ENCODE peak calls at places on chromosomes 13 and 19, in eight cellular contexts. M is bronchial epithelial cell, P is PC-3, V is tibial artery, D is spleen, O is cardiac muscle cell, Z is cardiac fibroblast, E is fibroblast of pulmonary artery. U is an unnamed sample.

GRCh38 chr19:6076675-6077463 is 33.4 kb downstream of the RFX2 start:
- DNase-seq in M (peak), P (peak), V (no peak), D (no peak), O (no peak), Z (peak), E (peak), U (no peak)

GRCh38 chr13:40910324-40911050 is 108.6 kb downstream of the ELF1 start:
- DNase-seq in M (peak), P (peak), V (no peak), D (no peak), O (no peak), Z (peak), E (peak), U (no peak)

GRCh38 chr13:97225533-97225932 is 3.4 kb downstream of the MBNL2 start:
- DNase-seq in M (no peak), P (no peak), V (no peak), D (no peak), O (no peak), Z (no peak), E (no peak), U (no peak)

GRCh38 chr13:100895656-100896055 is 221.1 kb upstream of the TMTC4 start:
- DNase-seq in M (no peak), P (no peak), V (no peak), D (no peak), O (no peak), Z (no peak), E (no peak), U (no peak)

GRCh38 chr13:23615677-23616076 is 45.5 kb downstream of the TNFRSF19 start:
- DNase-seq in M (no peak), P (no peak), V (no peak), D (no peak), O (no peak), Z (no peak), E (no peak), U (no peak)

GRCh38 chr13:94234766-94235165 is 244.7 kb downstream of the DCT start:
- DNase-seq in M (no peak), P (no peak), V (no peak), D (no peak), O (no peak), Z (peak), E (no peak), U (no peak)

GRCh38 chr19:13262450-13262849 is 112.2 kb downstream of the IER2 start:
- DNase-seq in M (peak), P (peak), V (no peak), D (no peak), O (peak), Z (peak), E (peak), U (peak)

GRCh38 chr19:29320611-29321010 is 107.7 kb upstream of the UQCRFS1 start:
- DNase-seq in M (no peak), P (no peak), V (no peak), D (no peak), O (no peak), Z (no peak), E (no peak), U (no peak)

GRCh38 chr13:50626031-50626643 is 217.4 kb downstream of the DLEU7 start:
- DNase-seq in M (peak), P (no peak), V (no peak), D (no peak), O (no peak), Z (peak), E (peak), U (no peak)

GRCh38 chr13:110344320-110344719 is 37.2 kb downstream of the COL4A2 start:
- DNase-seq in M (peak), P (no peak), V (no peak), D (no peak), O (no peak), Z (no peak), E (no peak), U (no peak)

GRCh38 chr19:47486900-47487299 is 2.9 kb upstream of the KPTN start:
- DNase-seq in M (no peak), P (no peak), V (no peak), D (no peak), O (no peak), Z (no peak), E (no peak), U (no peak)

GRCh38 chr19:44869728-44870470 is 21.2 kb upstream of the TOMM40 start:
- DNase-seq in M (no peak), P (peak), V (peak), D (no peak), O (no peak), Z (peak), E (peak), U (no peak)

GRCh38 chr19:44401108-44401786 is at the start of gene ZNF285:
- DNase-seq in M (peak), P (peak), V (peak), D (peak), O (peak), Z (peak), E (peak), U (peak)

GRCh38 chr19:11377237-11377636 is 2.8 kb downstream of the SWSAP1 start:
- DNase-seq in M (peak), P (peak), V (peak), D (no peak), O (no peak), Z (peak), E (peak), U (no peak)

GRCh38 chr19:13172335-13173128 is 22.3 kb downstream of the IER2 start:
- DNase-seq in M (peak), P (peak), V (peak), D (peak), O (peak), Z (peak), E (peak), U (peak)

GRCh38 chr13:97974773-97975172 is 21.3 kb downstream of the IPO5 start:
- DNase-seq in M (no peak), P (no peak), V (no peak), D (no peak), O (no peak), Z (no peak), E (no peak), U (no peak)

GRCh38 chr13:41544824-41545707 is 87.7 kb downstream of the RGCC start:
- DNase-seq in M (peak), P (peak), V (no peak), D (no peak), O (no peak), Z (peak), E (no peak), U (no peak)

GRCh38 chr19:55346725-55347441 is 7.2 kb downstream of the KMT5C start:
- DNase-seq in M (no peak), P (no peak), V (no peak), D (no peak), O (no peak), Z (no peak), E (no peak), U (no peak)

GRCh38 chr19:20470345-20471119 is 95.0 kb downstream of the ZNF737 start:
- DNase-seq in M (no peak), P (no peak), V (no peak), D (no peak), O (peak), Z (no peak), E (no peak), U (no peak)

GRCh38 chr13:87557788-87558187 is 113.4 kb upstream of the SLITRK5 start:
- DNase-seq in M (no peak), P (no peak), V (no peak), D (no peak), O (no peak), Z (no peak), E (no peak), U (no peak)

GRCh38 chr13:39283062-39283461 is 244.8 kb downstream of the NHLRC3 start:
- DNase-seq in M (no peak), P (no peak), V (no peak), D (no peak), O (no peak), Z (no peak), E (no peak), U (no peak)

GRCh38 chr13:106314417-106314816 is 221.0 kb downstream of the EFNB2 start:
- DNase-seq in M (no peak), P (no peak), V (no peak), D (no peak), O (no peak), Z (no peak), E (no peak), U (no peak)

GRCh38 chr13:78046349-78046748 is 127.7 kb upstream of the EDNRB start:
- DNase-seq in M (no peak), P (no peak), V (no peak), D (no peak), O (no peak), Z (no peak), E (no peak), U (no peak)

GRCh38 chr13:43368003-43368402 is 344.6 kb downstream of the DNAJC15 start:
- DNase-seq in M (no peak), P (no peak), V (no peak), D (no peak), O (no peak), Z (no peak), E (peak), U (peak)

GRCh38 chr19:55088543-55089265 is 13.0 kb downstream of the EPS8L1 start:
- DNase-seq in M (peak), P (peak), V (peak), D (peak), O (peak), Z (peak), E (peak), U (peak)

GRCh38 chr19:13353625-13354024 is 152.7 kb downstream of the CACNA1A start:
- DNase-seq in M (no peak), P (no peak), V (no peak), D (no peak), O (no peak), Z (no peak), E (no peak), U (no peak)

GRCh38 chr13:43245374-43245964 is 222.1 kb downstream of the DNAJC15 start:
- DNase-seq in M (peak), P (peak), V (no peak), D (no peak), O (no peak), Z (peak), E (peak), U (no peak)

DNA sequence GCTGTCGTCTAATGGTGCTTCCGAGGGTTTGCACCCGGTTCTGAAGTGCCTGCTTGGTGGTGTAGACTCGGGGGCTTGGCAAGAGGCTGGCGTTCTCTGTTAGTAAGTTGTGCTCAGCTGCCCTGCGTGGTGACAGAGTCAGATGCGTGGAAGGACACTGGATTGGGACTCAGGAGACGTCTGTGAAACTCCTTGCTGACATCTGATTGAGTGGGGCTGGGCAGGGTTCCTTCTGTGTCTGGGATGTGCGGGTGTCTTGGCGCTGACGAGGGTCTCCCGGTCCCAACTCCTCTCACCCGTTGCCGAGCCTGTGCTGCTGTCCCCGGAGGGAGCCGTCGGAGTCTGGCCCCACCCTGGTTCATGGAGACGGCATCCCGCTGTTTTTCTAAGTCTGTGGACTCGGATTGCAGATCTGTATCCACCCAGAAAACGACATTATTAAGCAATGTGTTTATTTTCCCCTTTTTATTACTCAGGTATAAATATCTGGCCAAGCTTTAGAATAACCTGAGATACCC is 16.4 kb upstream of the DCUN1D2 start:
- DNase-seq in M (no peak), P (no peak), V (no peak), D (no peak), O (no peak), Z (no peak), E (no peak), U (no peak)
- H3K4me3 ChIP-seq in M (no peak), P (no peak), V (no peak), D (no peak), O (no peak), Z (no peak), E (no peak), U (no peak)

DNA sequence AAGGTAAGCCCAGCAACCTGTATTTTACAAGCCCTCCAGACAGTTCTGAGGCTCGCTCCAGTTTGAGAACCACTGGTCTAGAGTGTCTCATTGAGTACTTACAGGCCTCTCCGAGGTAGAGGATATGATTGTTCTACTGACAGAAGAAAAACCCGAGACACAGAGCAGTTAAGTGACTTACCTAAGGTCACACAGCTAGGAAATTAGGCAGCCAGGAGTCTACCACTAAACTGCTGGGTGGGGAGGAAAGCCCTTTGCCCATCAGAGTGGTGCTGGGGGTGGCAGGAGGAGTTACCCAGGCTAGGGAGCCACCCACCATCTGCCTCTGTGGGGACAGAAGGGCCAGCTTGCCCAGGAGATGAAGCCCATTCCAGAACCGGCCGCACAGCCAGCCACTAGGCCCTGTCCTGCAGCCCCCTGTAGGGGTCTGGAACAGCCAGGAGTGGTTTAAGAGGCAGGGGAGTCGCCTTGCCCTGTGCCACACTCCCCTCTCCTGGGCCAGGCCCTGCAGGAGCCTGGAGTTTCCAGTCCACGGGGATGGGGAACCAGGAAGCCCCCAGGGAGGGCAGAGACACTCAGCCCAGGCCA is 703 bp downstream of the RASGRP4 start:
- DNase-seq in M (no peak), P (no peak), V (no peak), D (no peak), O (no peak), Z (no peak), E (no peak), U (peak)
- H3K4me3 ChIP-seq in M (no peak), P (no peak), V (peak), D (peak), O (no peak), Z (no peak), E (no peak), U (no peak)

GRCh38 chr19:46299004-46299509 is 2.2 kb downstream of the HIF3A start:
- DNase-seq in M (peak), P (peak), V (peak), D (peak), O (peak), Z (peak), E (peak), U (no peak)
- H3K4me3 ChIP-seq in M (no peak), P (no peak), V (peak), D (peak), O (peak), Z (peak), E (peak), U (no peak)

GRCh38 chr19:3356805-3357204 is 9.6 kb upstream of the NFIC start:
- DNase-seq in M (no peak), P (no peak), V (no peak), D (no peak), O (no peak), Z (no peak), E (no peak), U (no peak)
- H3K4me3 ChIP-seq in M (no peak), P (no peak), V (no peak), D (no peak), O (no peak), Z (no peak), E (no peak), U (no peak)

DNA sequence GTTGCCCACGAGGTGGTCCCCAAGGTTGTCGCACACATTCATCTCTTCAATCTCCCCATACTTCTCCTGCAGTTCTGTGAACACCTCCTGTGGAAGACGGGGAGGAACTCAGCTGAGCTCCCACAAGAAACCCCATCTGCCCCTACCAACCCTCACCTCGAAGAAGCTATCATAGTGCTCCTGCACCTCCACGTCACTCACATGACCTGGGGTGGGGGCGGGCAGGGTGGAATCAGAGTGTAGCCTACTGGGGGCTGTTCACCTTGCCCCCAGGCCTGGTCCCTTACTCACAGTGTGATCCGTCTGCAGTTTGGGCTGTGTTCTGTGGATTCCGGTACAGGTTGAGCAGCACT is 907 bp downstream of the U2AF1L4 start:
- DNase-seq in M (no peak), P (no peak), V (no peak), D (no peak), O (no peak), Z (no peak), E (no peak), U (no peak)
- H3K4me3 ChIP-seq in M (peak), P (peak), V (peak), D (peak), O (peak), Z (peak), E (peak), U (peak)

DNA sequence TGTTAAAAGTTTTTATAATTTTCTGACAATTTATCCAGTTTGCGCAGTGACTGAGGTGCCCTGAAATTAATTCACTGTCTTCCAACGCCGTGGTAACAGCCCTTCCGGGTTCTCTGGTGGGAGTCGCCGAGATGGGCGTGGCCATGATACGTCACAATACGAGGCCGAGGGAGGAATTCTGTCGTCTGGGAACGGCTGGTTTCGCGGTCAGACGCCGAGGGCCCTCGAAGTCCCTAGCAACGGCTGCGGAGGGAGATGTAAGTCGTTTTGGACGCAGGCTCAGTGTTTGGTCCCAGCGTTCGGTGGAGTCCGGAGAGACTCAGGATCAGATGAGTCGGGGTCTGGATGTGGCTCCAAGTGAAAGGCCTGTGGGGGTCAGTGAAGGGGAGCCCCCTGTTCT is 21.7 kb downstream of the ZNF613 start:
- DNase-seq in M (no peak), P (no peak), V (peak), D (no peak), O (no peak), Z (peak), E (peak), U (no peak)
- H3K4me3 ChIP-seq in M (no peak), P (no peak), V (peak), D (peak), O (no peak), Z (peak), E (peak), U (no peak)

DNA sequence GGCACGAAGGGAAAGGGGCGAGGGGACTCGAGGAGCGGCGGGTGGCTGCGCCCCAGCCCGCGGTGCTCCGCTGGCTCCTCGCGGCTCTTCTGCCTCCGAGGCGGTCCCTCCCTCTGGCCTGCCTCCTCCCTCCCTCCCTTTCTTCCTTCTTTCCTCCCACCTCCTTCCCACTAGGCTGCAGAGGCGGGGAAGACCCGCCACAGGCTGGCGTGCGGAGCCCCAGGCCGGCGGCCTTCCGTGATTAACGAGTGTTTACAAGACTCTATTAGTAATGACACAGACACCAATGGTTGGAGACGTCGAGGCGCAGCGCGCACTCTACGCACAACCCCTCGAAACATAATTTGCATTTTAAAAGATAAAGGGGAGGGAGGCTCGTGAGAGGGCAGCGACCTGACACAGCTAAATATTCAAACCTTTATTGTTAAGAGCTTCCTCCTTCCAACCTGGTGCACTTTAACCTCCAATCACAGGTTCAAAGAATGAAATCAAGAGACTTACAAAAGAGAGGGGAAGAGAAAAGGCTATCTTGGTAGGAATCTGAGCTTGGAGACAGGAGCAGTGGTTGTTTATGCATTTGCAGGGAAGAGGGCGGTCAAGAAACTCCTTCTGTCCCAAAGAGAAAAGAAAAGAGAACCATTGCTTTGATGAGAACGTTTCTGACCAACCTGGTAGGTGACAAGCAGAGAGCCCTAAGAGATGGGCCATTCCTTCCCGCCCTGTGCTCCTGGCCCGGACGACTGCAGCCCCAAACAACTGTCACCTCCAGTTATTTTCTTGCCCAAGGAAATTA is at the start of gene CDX2:
- DNase-seq in M (no peak), P (no peak), V (no peak), D (no peak), O (no peak), Z (no peak), E (no peak), U (no peak)
- H3K4me3 ChIP-seq in M (no peak), P (peak), V (no peak), D (peak), O (peak), Z (no peak), E (no peak), U (no peak)

U was measured in CD4-positive, CD25-positive, alpha-beta regulatory T cell.